ENCODE peak calls at places on chromosomes 4 and X, in seven cellular contexts. P is testis, D is adrenal gland, F is AG09319, I is A172, S is KBM-7, W is germinal center. Q is an unnamed sample.

GRCh38 chrX:2794336-2794735 is 34.4 kb upstream of the GYG2 start:
- DNase-seq in F (no peak), D (no peak), S (no peak), I (no peak), P (no peak), W (no peak), Q (no peak)

GRCh38 chr4:26952891-26953290 is 92.2 kb downstream of the STIM2 start:
- DNase-seq in I (no peak), W (no peak), D (no peak), P (no peak), F (no peak), S (no peak), Q (no peak)

GRCh38 chr4:54840992-54841768 is 183.4 kb downstream of the KIT start:
- DNase-seq in I (peak; percentile 13), W (no peak), P (peak; percentile 16), F (no peak), S (no peak), D (no peak), Q (no peak)

GRCh38 chrX:125577479-125577878 is 257.8 kb downstream of the TEX13C start:
- DNase-seq in P (no peak), D (no peak), S (no peak), F (no peak), W (no peak), I (no peak), Q (no peak)

GRCh38 chr4:108292229-108292628 is 123.5 kb upstream of the LEF1 start:
- DNase-seq in S (no peak), D (no peak), F (no peak), P (no peak), I (no peak), W (no peak), Q (no peak)

GRCh38 chr4:70706516-70706915 is 15.2 kb upstream of the RUFY3 start:
- DNase-seq in F (no peak), P (no peak), I (no peak), S (peak; percentile 25), W (no peak), D (no peak), Q (peak; percentile 19)

GRCh38 chr4:165379662-165380061 is 854 bp downstream of the CPE start:
- DNase-seq in I (no peak), F (no peak), W (no peak), D (no peak), P (peak; percentile 84), S (no peak), Q (no peak)

GRCh38 chrX:151753313-151754041 is 18.9 kb downstream of the CNGA2 start:
- DNase-seq in F (peak; percentile 19), D (peak; percentile 53), W (peak; percentile 27), P (peak; percentile 66), S (peak; percentile 51), I (peak; percentile 40), Q (peak; percentile 24)

GRCh38 chrX:13898603-13899002 is 81.7 kb upstream of the GPM6B start:
- DNase-seq in S (no peak), I (peak; percentile 30), W (no peak), P (no peak), D (no peak), F (no peak), Q (no peak)

GRCh38 chr4:156723951-156724668 is 247.5 kb downstream of the PDGFC start:
- DNase-seq in D (no peak), S (no peak), W (no peak), I (no peak), F (no peak), P (no peak), Q (no peak)

GRCh38 chr4:144611850-144612249 is 34.1 kb upstream of the HHIP start:
- DNase-seq in S (peak; percentile 4), W (peak; percentile 18), I (peak; percentile 8), F (no peak), P (no peak), D (peak; percentile 21), Q (peak; percentile 32)

GRCh38 chr4:5444918-5445517 is 263.3 kb downstream of the EVC2 start:
- DNase-seq in F (no peak), I (no peak), W (no peak), D (no peak), S (no peak), P (no peak), Q (no peak)

GRCh38 chr4:17577660-17578481 is 873 bp downstream of the LAP3 start:
- DNase-seq in S (peak; percentile 37), F (no peak), P (peak; percentile 61), W (peak; percentile 36), I (peak; percentile 27), D (peak; percentile 66), Q (peak; percentile 33)

GRCh38 chrX:129494887-129495286 is 28.4 kb downstream of the SMARCA1 start:
- DNase-seq in W (no peak), F (no peak), I (no peak), S (no peak), P (no peak), D (no peak), Q (no peak)